ENCODE peak calls at places on chromosomes 12 and 14, in six cellular contexts. Z is tibial nerve, E is testis, D is GM12878, I is GM06990, H is IMR-90. R is an unnamed sample.

GRCh38 chr12:4809013-4809448 is 88.8 kb downstream of the GALNT8 start:
- DNase-seq in Z (no peak), E (peak; percentile 21), D (no peak), I (peak; percentile 67), H (no peak), R (no peak)

GRCh38 chr14:73741386-73741875 is 27.2 kb upstream of the PNMA1 start:
- DNase-seq in Z (no peak), E (peak; percentile 56), D (no peak), I (no peak), H (peak; percentile 66), R (no peak)

GRCh38 chr14:92556255-92556741 is 42.7 kb downstream of the RIN3 start:
- DNase-seq in Z (no peak), E (no peak), D (no peak), I (no peak), H (peak; percentile 18), R (no peak)

GRCh38 chr12:1307796-1308195 is 286.6 kb downstream of the FBXL14 start:
- DNase-seq in Z (no peak), E (no peak), D (no peak), I (no peak), H (no peak), R (no peak)

GRCh38 chr12:108237272-108237671 is 101.8 kb downstream of the CMKLR1 start:
- DNase-seq in Z (no peak), E (no peak), D (no peak), I (no peak), H (no peak), R (no peak)

GRCh38 chr12:75579552-75579951 is 68.1 kb upstream of the KRR1 start:
- DNase-seq in Z (no peak), E (no peak), D (no peak), I (no peak), H (no peak), R (no peak)

GRCh38 chr12:25723921-25724491 is 170.9 kb upstream of the LMNTD1 start:
- DNase-seq in Z (no peak), E (no peak), D (no peak), I (no peak), H (no peak), R (no peak)

GRCh38 chr14:72742682-72743195 is 151.2 kb downstream of the DPF3 start:
- DNase-seq in Z (no peak), E (no peak), D (no peak), I (no peak), H (no peak), R (no peak)

GRCh38 chr12:70430400-70430799 is 64.3 kb downstream of the KCNMB4 start:
- DNase-seq in Z (no peak), E (no peak), D (no peak), I (no peak), H (no peak), R (no peak)

GRCh38 chr12:131511391-131511802 is 199.5 kb upstream of the SFSWAP start:
- DNase-seq in Z (no peak), E (no peak), D (peak; percentile 73), I (peak; percentile 73), H (no peak), R (no peak)

GRCh38 chr12:2256453-2256852 is 203.7 kb downstream of the CACNA1C start:
- DNase-seq in Z (no peak), E (no peak), D (no peak), I (no peak), H (peak; percentile 95), R (no peak)

GRCh38 chr14:92958373-92959188 is 35.6 kb downstream of the CHGA start:
- DNase-seq in Z (no peak), E (no peak), D (no peak), I (no peak), H (no peak), R (no peak)

GRCh38 chr12:92034858-92035401 is 110.7 kb downstream of the BTG1 start:
- DNase-seq in Z (peak; percentile 41), E (peak; percentile 41), D (peak; percentile 99), I (peak; percentile 70), H (peak; percentile 91), R (no peak)
- H3K4me3 ChIP-seq in Z (peak overlapping the region; percentile 32), E (peak overlapping the region; percentile 11), D (peak overlapping the region; percentile 27), I (peak overlapping the region; percentile 25), H (peak overlapping the region; percentile 3), R (peak overlapping the region; percentile 17)

GRCh38 chr12:83472772-83473171 is 786.1 kb downstream of the TMTC2 start:
- DNase-seq in Z (no peak), E (no peak), D (no peak), I (no peak), H (no peak), R (no peak)
- TF ChIP-seq CTCF in Z (no peak), E (no peak), D (no peak), I (no peak), H (no peak), R (no peak)

GRCh38 chr14:101457936-101458535 is 103.3 kb upstream of the DIO3 start:
- DNase-seq in Z (no peak), E (no peak), D (no peak), I (no peak), H (no peak), R (no peak)
- H3K27me3 ChIP-seq in Z (no peaks in the 10 kb centered on the region), E (no peaks in the 10 kb centered on the region), D (no peaks in the 10 kb centered on the region), I (no peaks in the 10 kb centered on the region), H (peaks cover 42% of the 10 kb centered on the region), R (peaks cover 5% of the 10 kb centered on the region)

GRCh38 chr14:104934380-104934733 is 9.7 kb downstream of the PLD4 start:
- DNase-seq in Z (no peak), E (no peak), D (no peak), I (no peak), H (no peak), R (no peak)

GRCh38 chr14:104931771-104932675 is 7.3 kb downstream of the PLD4 start:
- DNase-seq in Z (peak; percentile 11), E (no peak), D (no peak), I (no peak), H (no peak), R (no peak)

GRCh38 chr14:104933721-104934379 is 9.2 kb downstream of the PLD4 start:
- DNase-seq in Z (peak; percentile 9), E (no peak), D (no peak), I (no peak), H (no peak), R (no peak)

GRCh38 chr14:104931323-104931770 is 6.7 kb downstream of the PLD4 start:
- DNase-seq in Z (peak; percentile 9), E (no peak), D (no peak), I (no peak), H (no peak), R (no peak)

DNA sequence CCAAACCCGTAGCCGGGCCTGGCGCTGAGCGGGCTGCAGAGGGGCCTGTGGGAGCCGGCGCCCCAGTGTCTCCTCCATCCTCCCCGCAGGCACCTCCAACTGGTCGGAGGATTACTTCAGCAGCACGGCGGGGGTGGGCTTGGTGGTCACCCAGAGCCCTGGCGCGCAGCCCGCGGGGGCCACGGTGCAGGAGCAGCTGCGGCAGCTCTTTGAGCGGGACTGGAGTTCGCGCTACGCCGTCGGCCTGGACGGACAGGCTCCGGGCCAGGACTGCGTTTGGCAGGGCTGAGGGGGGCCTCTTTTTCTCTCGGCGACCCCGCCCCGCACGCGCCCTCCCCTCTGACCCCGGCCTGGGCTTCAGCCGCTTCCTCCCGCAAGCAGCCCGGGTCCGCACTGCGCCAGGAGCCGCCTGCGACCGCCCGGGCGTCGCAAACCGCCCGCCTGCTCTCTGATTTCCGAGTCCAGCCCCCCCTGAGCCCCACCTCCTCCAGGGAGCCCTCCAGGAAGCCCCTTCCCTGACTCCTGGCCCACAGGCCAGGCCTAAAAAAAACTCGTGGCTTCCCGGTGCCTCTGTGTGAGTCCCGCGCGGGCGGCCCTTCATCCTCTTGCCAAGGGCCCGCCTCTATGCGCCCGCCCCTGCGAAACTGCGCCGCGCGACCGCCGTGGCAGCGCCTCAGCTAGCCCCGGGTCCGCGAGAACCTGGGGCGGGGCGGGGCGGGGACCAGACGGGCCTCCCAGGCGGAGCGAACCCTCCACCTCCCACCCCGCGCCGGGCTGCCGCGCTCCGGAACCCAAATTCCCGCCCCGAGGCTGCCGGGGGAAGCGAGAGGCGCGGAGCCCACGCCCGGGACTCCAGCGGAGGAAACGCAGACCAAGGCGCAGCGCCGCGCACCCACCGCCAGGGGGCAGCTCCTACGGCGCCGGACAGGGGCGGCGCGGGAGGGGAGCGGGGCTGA is 8.3 kb downstream of the PLD4 start:
- DNase-seq in Z (peak; percentile 74), E (peak; percentile 80), D (no peak), I (peak; percentile 77), H (peak; percentile 70), R (peak; percentile 20)
- H3K4me3 ChIP-seq in Z (peak overlapping the region; percentile 67), E (peak overlapping the region; percentile 63), D (peak overlapping the region; percentile 34), I (no peak overlapping the region), H (peak overlapping the region; percentile 55), R (peak overlapping the region; percentile 52)

DNA sequence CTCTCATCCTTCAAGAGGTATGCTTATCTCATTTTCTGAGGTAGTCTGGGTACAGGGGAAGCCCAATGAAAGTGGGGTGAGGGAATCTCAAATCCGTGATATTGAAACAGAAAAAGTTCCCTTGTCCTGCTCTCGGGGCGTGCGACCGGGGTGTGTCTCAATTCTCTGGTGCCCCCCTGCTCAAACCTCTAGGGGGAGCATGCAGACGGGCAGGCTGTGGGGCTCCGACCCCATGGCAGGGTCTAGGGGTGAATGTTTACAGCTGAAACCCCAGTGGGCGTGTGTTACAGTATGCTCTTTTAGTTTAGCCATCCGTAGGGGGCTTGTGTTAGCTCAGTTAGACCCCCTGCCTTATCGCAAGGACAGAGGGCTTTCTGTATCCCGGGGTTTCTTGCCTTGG is 68.7 kb downstream of the PTPRQ start:
- DNase-seq in Z (no peak), E (no peak), D (no peak), I (no peak), H (no peak), R (no peak)
- TF ChIP-seq CTCF in Z (no peak), E (no peak), D (no peak), I (no peak), H (no peak), R (no peak)

GRCh38 chr14:106579084-106579483 is 1052.7 kb downstream of the TMEM121 start:
- DNase-seq in Z (no peak), E (no peak), D (no peak), I (no peak), H (no peak), R (no peak)
- H3K27me3 ChIP-seq in Z (no peaks in the 10 kb centered on the region), E (no peaks in the 10 kb centered on the region), D (peaks cover 5% of the 10 kb centered on the region), I (no peaks in the 10 kb centered on the region), H (no peaks in the 10 kb centered on the region), R (no peaks in the 10 kb centered on the region)

GRCh38 chr12:45988259-45988658 is 2.1 kb downstream of the SCAF11 start:
- DNase-seq in Z (no peak), E (no peak), D (no peak), I (no peak), H (peak; percentile 82), R (no peak)
- H3K4me3 ChIP-seq in Z (no peak overlapping the region), E (no peak overlapping the region), D (peak overlapping the region; percentile 92), I (peak overlapping the region; percentile 89), H (no peak overlapping the region), R (peak overlapping the region; percentile 69)

GRCh38 chr12:51263341-51263740 is 6.9 kb downstream of the SMAGP start:
- DNase-seq in Z (no peak), E (no peak), D (no peak), I (no peak), H (no peak), R (no peak)

GRCh38 chr12:51264297-51264696 is 5.9 kb downstream of the SMAGP start:
- DNase-seq in Z (no peak), E (no peak), D (no peak), I (no peak), H (no peak), R (no peak)

GRCh38 chr12:51265024-51265423 is 5.2 kb downstream of the SMAGP start:
- DNase-seq in Z (no peak), E (no peak), D (peak; percentile 24), I (no peak), H (no peak), R (no peak)

DNA sequence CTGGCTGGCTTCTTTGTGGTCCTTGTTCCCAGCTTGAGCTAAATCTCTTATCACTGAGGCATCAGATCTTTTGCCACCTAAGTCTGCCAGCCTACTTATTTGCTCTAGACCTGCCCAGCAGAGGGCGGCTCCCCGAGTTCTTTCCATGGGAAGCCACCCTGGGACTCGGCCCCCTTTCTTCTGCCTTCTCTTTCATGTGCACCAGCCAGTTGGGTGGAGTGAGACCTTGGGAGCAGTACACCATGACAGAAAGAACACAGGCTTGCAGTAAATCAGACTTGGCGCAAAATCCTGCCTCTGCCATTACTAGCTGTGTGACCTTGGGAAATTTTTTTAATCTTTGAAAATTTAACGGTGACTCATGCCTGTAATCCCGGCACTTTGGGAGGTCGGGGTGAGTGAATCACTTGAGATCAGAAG is 7.4 kb downstream of the SMAGP start:
- DNase-seq in Z (no peak), E (peak; percentile 75), D (no peak), I (no peak), H (peak; percentile 48), R (no peak)
- TF ChIP-seq CTCF in Z (no peak), E (no peak), D (peak; percentile 40), I (peak; percentile 38), H (peak; percentile 33), R (peak; percentile 58)